ENCODE peak calls at places on chromosomes 5 and 9, in six cellular contexts. M is CD8-positive, alpha-beta memory T cell; I is fibroblast of mammary gland; U is myocyte; O is NCI-H748 treated with DMSO at 0.1 percent for 48 hours; A is sigmoid colon. G is an unnamed sample.

GRCh38 chr9:136678034-136678433 is 9.2 kb downstream of the AGPAT2 start:
- DNase-seq in M (no peak), I (no peak), U (no peak), O (no peak), A (no peak), G (no peak)

GRCh38 chr9:137798142-137798541 is 79.4 kb upstream of the CACNA1B start:
- DNase-seq in M (no peak), I (no peak), U (no peak), O (no peak), A (no peak), G (no peak)

GRCh38 chr5:124274949-124275348 is 471.5 kb downstream of the ZNF608 start:
- DNase-seq in M (no peak), I (peak), U (peak), O (no peak), A (no peak), G (no peak)

GRCh38 chr5:179321206-179321987 is 23.9 kb downstream of the ADAMTS2 start:
- DNase-seq in M (no peak), I (no peak), U (no peak), O (no peak), A (peak), G (no peak)

GRCh38 chr9:93580654-93581380 is 4.4 kb downstream of the PHF2 start:
- DNase-seq in M (no peak), I (no peak), U (no peak), O (no peak), A (no peak), G (no peak)

GRCh38 chr5:32889078-32889477 is 178.0 kb downstream of the NPR3 start:
- DNase-seq in M (no peak), I (no peak), U (no peak), O (no peak), A (no peak), G (no peak)

GRCh38 chr9:16715404-16715803 is 155.1 kb downstream of the BNC2 start:
- DNase-seq in M (no peak), I (peak), U (no peak), O (no peak), A (no peak), G (no peak)

GRCh38 chr9:95574176-95574575 is 57.4 kb upstream of the PTCH1 start:
- DNase-seq in M (peak), I (no peak), U (no peak), O (peak), A (no peak), G (peak)

GRCh38 chr5:26482817-26483375 is 555.5 kb downstream of the CDH9 start:
- DNase-seq in M (no peak), I (peak), U (peak), O (peak), A (no peak), G (peak)

GRCh38 chr5:172754957-172755356 is 16.0 kb downstream of the DUSP1 start:
- DNase-seq in M (no peak), I (no peak), U (no peak), O (no peak), A (no peak), G (no peak)

GRCh38 chr9:115198018-115198417 is 80.1 kb upstream of the TNC start:
- DNase-seq in M (no peak), I (peak), U (peak), O (no peak), A (peak), G (no peak)

GRCh38 chr5:10355071-10355889 is 1.8 kb downstream of the MARCHF6 start:
- DNase-seq in M (peak), I (peak), U (peak), O (peak), A (no peak), G (peak)

GRCh38 chr9:14479187-14479586 is 165.2 kb upstream of the NFIB start:
- DNase-seq in M (no peak), I (no peak), U (no peak), O (no peak), A (no peak), G (no peak)

GRCh38 chr5:120464627-120465280 is 654 bp downstream of the PRR16 start:
- DNase-seq in M (no peak), I (peak), U (peak), O (no peak), A (peak), G (no peak)

GRCh38 chr9:106954974-106955850 is 92.2 kb downstream of the ZNF462 start:
- DNase-seq in M (no peak), I (no peak), U (no peak), O (peak), A (no peak), G (no peak)

GRCh38 chr5:131423056-131423455 is 159.2 kb downstream of the CDC42SE2 start:
- DNase-seq in M (no peak), I (peak), U (peak), O (no peak), A (no peak), G (no peak)

GRCh38 chr9:137029058-137029922 is 1.3 kb upstream of the ABCA2 start:
- DNase-seq in M (peak), I (peak), U (peak), O (peak), A (peak), G (peak)

GRCh38 chr5:109921735-109922395 is 232.1 kb downstream of the MAN2A1 start:
- DNase-seq in M (peak), I (no peak), U (peak), O (no peak), A (no peak), G (no peak)

GRCh38 chr9:131799177-131799823 is 59.4 kb upstream of the RAPGEF1 start:
- DNase-seq in M (peak), I (peak), U (peak), O (no peak), A (no peak), G (no peak)

GRCh38 chr5:54519083-54519541 is 1.6 kb downstream of the SNX18 start:
- DNase-seq in M (no peak), I (no peak), U (no peak), O (no peak), A (peak), G (no peak)

GRCh38 chr9:124675261-124676158 is 95.6 kb downstream of the NR6A1 start:
- DNase-seq in M (no peak), I (no peak), U (no peak), O (no peak), A (no peak), G (no peak)

GRCh38 chr5:124480964-124481363 is 265.5 kb downstream of the ZNF608 start:
- DNase-seq in M (no peak), I (no peak), U (no peak), O (no peak), A (no peak), G (no peak)

GRCh38 chr9:36765468-36766341 is 193.0 kb downstream of the MELK start:
- DNase-seq in M (peak), I (peak), U (no peak), O (peak), A (peak), G (peak)

GRCh38 chr9:134569626-134570025 is 72.0 kb upstream of the COL5A1 start:
- DNase-seq in M (no peak), I (no peak), U (no peak), O (no peak), A (no peak), G (no peak)

GRCh38 chr5:37034955-37035354 is 158.4 kb downstream of the NIPBL start:
- DNase-seq in M (no peak), I (no peak), U (peak), O (no peak), A (no peak), G (no peak)

GRCh38 chr9:118059520-118060278 is 355.5 kb downstream of the TLR4 start:
- DNase-seq in M (no peak), I (peak), U (peak), O (no peak), A (no peak), G (no peak)

GRCh38 chr5:139228201-139228796 is 30.1 kb upstream of the SIL1 start:
- DNase-seq in M (no peak), I (no peak), U (no peak), O (no peak), A (no peak), G (no peak)

GRCh38 chr5:51518607-51519006 is 135.4 kb downstream of the ISL1 start:
- DNase-seq in M (no peak), I (no peak), U (no peak), O (no peak), A (no peak), G (peak)

GRCh38 chr9:106953166-106953565 is 90.2 kb downstream of the ZNF462 start:
- DNase-seq in M (no peak), I (peak), U (peak), O (no peak), A (no peak), G (no peak)

GRCh38 chr5:125176005-125176390 is 429.6 kb upstream of the ZNF608 start:
- DNase-seq in M (no peak), I (no peak), U (no peak), O (peak), A (no peak), G (no peak)

GRCh38 chr5:42824347-42824976 is 12.8 kb upstream of the SELENOP start:
- DNase-seq in M (no peak), I (no peak), U (no peak), O (no peak), A (no peak), G (no peak)

GRCh38 chr5:9765421-9765820 is 135.3 kb upstream of the TAS2R1 start:
- DNase-seq in M (no peak), I (peak), U (peak), O (no peak), A (no peak), G (no peak)

GRCh38 chr9:70052768-70053167 is 9.1 kb downstream of the MAMDC2 start:
- DNase-seq in M (no peak), I (no peak), U (no peak), O (no peak), A (no peak), G (no peak)

GRCh38 chr9:75914002-75914401 is 23.5 kb downstream of the PCSK5 start:
- DNase-seq in M (no peak), I (no peak), U (no peak), O (no peak), A (no peak), G (no peak)

GRCh38 chr5:34740306-34740891 is 84.3 kb downstream of the RAI14 start:
- DNase-seq in M (no peak), I (no peak), U (no peak), O (no peak), A (no peak), G (no peak)

GRCh38 chr5:135398160-135398854 is 724 bp downstream of the MACROH2A1 start:
- DNase-seq in M (peak), I (no peak), U (peak), O (peak), A (no peak), G (peak)

GRCh38 chr9:34010979-34011378 is 37.7 kb downstream of the UBAP2 start:
- DNase-seq in M (peak), I (peak), U (peak), O (no peak), A (no peak), G (no peak)

GRCh38 chr9:114370251-114370984 is 17.4 kb downstream of the AKNA start:
- DNase-seq in M (no peak), I (no peak), U (no peak), O (no peak), A (peak), G (no peak)

G was measured in NCI-H774.